ENCODE peak calls at places on chromosomes 1 and 21, in nine cellular contexts. One of them, this sample, is unnamed.

GRCh38 chr1:32496127-32496526 is 31.3 kb downstream of the ZBTB8B start:
- DNase-seq in amniotic stem cell: no peak
- DNase-seq in esophagus squamous epithelium: no peak
- DNase-seq in endothelial cell: no peak
- DNase-seq in RWPE1: no peak
- DNase-seq in stimulated activated CD4-positive, alpha-beta T cell treated with anti-CD3 and anti-CD28 coated beads, Interleukin-4, amount 100 ng/mL, for 4 hours: no peak
- DNase-seq in right cardiac atrium: no peak
- DNase-seq in stimulated activated CD8-positive, alpha-beta memory T cell treated with anti-CD3 and anti-CD28 coated beads, Interleukin-4, amount 100 ng/mL, for 1 hour: no peak
- DNase-seq in RCC 7860: no peak
- DNase-seq in this sample: no peak

GRCh38 chr1:227357229-227358078 is 39.2 kb upstream of the CDC42BPA start:
- DNase-seq in RWPE1: peak; percentile 92
- DNase-seq in stimulated activated CD4-positive, alpha-beta T cell treated with anti-CD3 and anti-CD28 coated beads, Interleukin-4, amount 100 ng/mL, for 4 hours: no peak
- DNase-seq in amniotic stem cell: peak; percentile 67
- DNase-seq in right cardiac atrium: peak; percentile 80
- DNase-seq in esophagus squamous epithelium: no peak
- DNase-seq in stimulated activated CD8-positive, alpha-beta memory T cell treated with anti-CD3 and anti-CD28 coated beads, Interleukin-4, amount 100 ng/mL, for 1 hour: no peak
- DNase-seq in endothelial cell: peak; percentile 50
- DNase-seq in RCC 7860: peak; percentile 83
- DNase-seq in this sample: no peak

GRCh38 chr1:65725064-65725463 is 67.6 kb upstream of the PDE4B start:
- DNase-seq in stimulated activated CD8-positive, alpha-beta memory T cell treated with anti-CD3 and anti-CD28 coated beads, Interleukin-4, amount 100 ng/mL, for 1 hour: no peak
- DNase-seq in esophagus squamous epithelium: no peak
- DNase-seq in RCC 7860: no peak
- DNase-seq in stimulated activated CD4-positive, alpha-beta T cell treated with anti-CD3 and anti-CD28 coated beads, Interleukin-4, amount 100 ng/mL, for 4 hours: no peak
- DNase-seq in endothelial cell: no peak
- DNase-seq in right cardiac atrium: no peak
- DNase-seq in RWPE1: no peak
- DNase-seq in amniotic stem cell: no peak
- DNase-seq in this sample: no peak

GRCh38 chr1:232221790-232222499 is 408.0 kb downstream of the SIPA1L2 start:
- DNase-seq in amniotic stem cell: no peak
- DNase-seq in stimulated activated CD8-positive, alpha-beta memory T cell treated with anti-CD3 and anti-CD28 coated beads, Interleukin-4, amount 100 ng/mL, for 1 hour: no peak
- DNase-seq in esophagus squamous epithelium: no peak
- DNase-seq in right cardiac atrium: no peak
- DNase-seq in endothelial cell: no peak
- DNase-seq in RCC 7860: peak; percentile 15
- DNase-seq in RWPE1: peak; percentile 91
- DNase-seq in stimulated activated CD4-positive, alpha-beta T cell treated with anti-CD3 and anti-CD28 coated beads, Interleukin-4, amount 100 ng/mL, for 4 hours: no peak
- DNase-seq in this sample: no peak

GRCh38 chr1:54018635-54019034 is 649 bp upstream of the LDLRAD1 start:
- DNase-seq in stimulated activated CD4-positive, alpha-beta T cell treated with anti-CD3 and anti-CD28 coated beads, Interleukin-4, amount 100 ng/mL, for 4 hours: no peak
- DNase-seq in esophagus squamous epithelium: no peak
- DNase-seq in stimulated activated CD8-positive, alpha-beta memory T cell treated with anti-CD3 and anti-CD28 coated beads, Interleukin-4, amount 100 ng/mL, for 1 hour: no peak
- DNase-seq in RCC 7860: no peak
- DNase-seq in amniotic stem cell: no peak
- DNase-seq in right cardiac atrium: no peak
- DNase-seq in endothelial cell: no peak
- DNase-seq in RWPE1: no peak
- DNase-seq in this sample: no peak

GRCh38 chr1:162997499-162998285 is 71.5 kb upstream of the RGS4 start:
- DNase-seq in RWPE1: no peak
- DNase-seq in endothelial cell: no peak
- DNase-seq in esophagus squamous epithelium: no peak
- DNase-seq in stimulated activated CD4-positive, alpha-beta T cell treated with anti-CD3 and anti-CD28 coated beads, Interleukin-4, amount 100 ng/mL, for 4 hours: no peak
- DNase-seq in amniotic stem cell: no peak
- DNase-seq in right cardiac atrium: no peak
- DNase-seq in stimulated activated CD8-positive, alpha-beta memory T cell treated with anti-CD3 and anti-CD28 coated beads, Interleukin-4, amount 100 ng/mL, for 1 hour: no peak
- DNase-seq in RCC 7860: no peak
- DNase-seq in this sample: no peak

GRCh38 chr1:117060441-117061317 is 553 bp downstream of the TTF2 start:
- DNase-seq in RCC 7860: peak; percentile 23
- DNase-seq in esophagus squamous epithelium: no peak
- DNase-seq in amniotic stem cell: no peak
- DNase-seq in RWPE1: peak; percentile 74
- DNase-seq in stimulated activated CD4-positive, alpha-beta T cell treated with anti-CD3 and anti-CD28 coated beads, Interleukin-4, amount 100 ng/mL, for 4 hours: no peak
- DNase-seq in stimulated activated CD8-positive, alpha-beta memory T cell treated with anti-CD3 and anti-CD28 coated beads, Interleukin-4, amount 100 ng/mL, for 1 hour: no peak
- DNase-seq in right cardiac atrium: no peak
- DNase-seq in endothelial cell: peak; percentile 40
- DNase-seq in this sample: no peak

GRCh38 chr1:209835782-209836298 is 8.1 kb downstream of the UTP25 start:
- DNase-seq in stimulated activated CD8-positive, alpha-beta memory T cell treated with anti-CD3 and anti-CD28 coated beads, Interleukin-4, amount 100 ng/mL, for 1 hour: no peak
- DNase-seq in endothelial cell: no peak
- DNase-seq in right cardiac atrium: no peak
- DNase-seq in stimulated activated CD4-positive, alpha-beta T cell treated with anti-CD3 and anti-CD28 coated beads, Interleukin-4, amount 100 ng/mL, for 4 hours: no peak
- DNase-seq in RWPE1: no peak
- DNase-seq in esophagus squamous epithelium: no peak
- DNase-seq in amniotic stem cell: peak; percentile 34
- DNase-seq in RCC 7860: peak; percentile 15
- DNase-seq in this sample: no peak

GRCh38 chr1:58657082-58657481 is 42.8 kb downstream of the MYSM1 start:
- DNase-seq in stimulated activated CD4-positive, alpha-beta T cell treated with anti-CD3 and anti-CD28 coated beads, Interleukin-4, amount 100 ng/mL, for 4 hours: no peak
- DNase-seq in stimulated activated CD8-positive, alpha-beta memory T cell treated with anti-CD3 and anti-CD28 coated beads, Interleukin-4, amount 100 ng/mL, for 1 hour: no peak
- DNase-seq in right cardiac atrium: no peak
- DNase-seq in endothelial cell: no peak
- DNase-seq in RWPE1: no peak
- DNase-seq in amniotic stem cell: no peak
- DNase-seq in RCC 7860: no peak
- DNase-seq in esophagus squamous epithelium: no peak
- DNase-seq in this sample: no peak

GRCh38 chr1:160407819-160408801 is 7.7 kb downstream of the VANGL2 start:
- DNase-seq in right cardiac atrium: no peak
- DNase-seq in amniotic stem cell: no peak
- DNase-seq in stimulated activated CD8-positive, alpha-beta memory T cell treated with anti-CD3 and anti-CD28 coated beads, Interleukin-4, amount 100 ng/mL, for 1 hour: no peak
- DNase-seq in endothelial cell: no peak
- DNase-seq in RWPE1: peak; percentile 95
- DNase-seq in esophagus squamous epithelium: no peak
- DNase-seq in RCC 7860: peak; percentile 26
- DNase-seq in stimulated activated CD4-positive, alpha-beta T cell treated with anti-CD3 and anti-CD28 coated beads, Interleukin-4, amount 100 ng/mL, for 4 hours: no peak
- DNase-seq in this sample: no peak

GRCh38 chr1:70387507-70387906 is 23.6 kb upstream of the CTH start:
- DNase-seq in stimulated activated CD4-positive, alpha-beta T cell treated with anti-CD3 and anti-CD28 coated beads, Interleukin-4, amount 100 ng/mL, for 4 hours: no peak
- DNase-seq in RWPE1: no peak
- DNase-seq in amniotic stem cell: no peak
- DNase-seq in RCC 7860: no peak
- DNase-seq in stimulated activated CD8-positive, alpha-beta memory T cell treated with anti-CD3 and anti-CD28 coated beads, Interleukin-4, amount 100 ng/mL, for 1 hour: no peak
- DNase-seq in endothelial cell: no peak
- DNase-seq in right cardiac atrium: no peak
- DNase-seq in esophagus squamous epithelium: no peak
- DNase-seq in this sample: no peak

GRCh38 chr1:8398086-8398485 is 80.2 kb downstream of the SLC45A1 start:
- DNase-seq in RCC 7860: no peak
- DNase-seq in amniotic stem cell: no peak
- DNase-seq in esophagus squamous epithelium: no peak
- DNase-seq in stimulated activated CD4-positive, alpha-beta T cell treated with anti-CD3 and anti-CD28 coated beads, Interleukin-4, amount 100 ng/mL, for 4 hours: no peak
- DNase-seq in stimulated activated CD8-positive, alpha-beta memory T cell treated with anti-CD3 and anti-CD28 coated beads, Interleukin-4, amount 100 ng/mL, for 1 hour: no peak
- DNase-seq in endothelial cell: no peak
- DNase-seq in right cardiac atrium: no peak
- DNase-seq in RWPE1: no peak
- DNase-seq in this sample: no peak

GRCh38 chr21:17359781-17360180 is 153.1 kb upstream of the CXADR start:
- DNase-seq in right cardiac atrium: no peak
- DNase-seq in stimulated activated CD4-positive, alpha-beta T cell treated with anti-CD3 and anti-CD28 coated beads, Interleukin-4, amount 100 ng/mL, for 4 hours: no peak
- DNase-seq in stimulated activated CD8-positive, alpha-beta memory T cell treated with anti-CD3 and anti-CD28 coated beads, Interleukin-4, amount 100 ng/mL, for 1 hour: no peak
- DNase-seq in endothelial cell: no peak
- DNase-seq in esophagus squamous epithelium: no peak
- DNase-seq in RWPE1: no peak
- DNase-seq in RCC 7860: no peak
- DNase-seq in amniotic stem cell: no peak
- DNase-seq in this sample: no peak

GRCh38 chr1:11414921-11415538 is 63.9 kb upstream of the DISP3 start:
- DNase-seq in RCC 7860: no peak
- DNase-seq in RWPE1: no peak
- DNase-seq in esophagus squamous epithelium: no peak
- DNase-seq in stimulated activated CD4-positive, alpha-beta T cell treated with anti-CD3 and anti-CD28 coated beads, Interleukin-4, amount 100 ng/mL, for 4 hours: no peak
- DNase-seq in right cardiac atrium: no peak
- DNase-seq in endothelial cell: no peak
- DNase-seq in stimulated activated CD8-positive, alpha-beta memory T cell treated with anti-CD3 and anti-CD28 coated beads, Interleukin-4, amount 100 ng/mL, for 1 hour: no peak
- DNase-seq in amniotic stem cell: no peak
- DNase-seq in this sample: no peak

GRCh38 chr1:207414606-207415108 is 39.5 kb upstream of the CR2 start:
- DNase-seq in RCC 7860: no peak
- DNase-seq in endothelial cell: no peak
- DNase-seq in stimulated activated CD4-positive, alpha-beta T cell treated with anti-CD3 and anti-CD28 coated beads, Interleukin-4, amount 100 ng/mL, for 4 hours: no peak
- DNase-seq in right cardiac atrium: no peak
- DNase-seq in esophagus squamous epithelium: no peak
- DNase-seq in RWPE1: no peak
- DNase-seq in amniotic stem cell: no peak
- DNase-seq in stimulated activated CD8-positive, alpha-beta memory T cell treated with anti-CD3 and anti-CD28 coated beads, Interleukin-4, amount 100 ng/mL, for 1 hour: no peak
- DNase-seq in this sample: no peak

This sample was measured in thoracic aorta.